ENCODE peak calls at places on chromosomes 16 and 17, in five cellular contexts. B, R, N, O and A are unnamed samples.

GRCh38 chr17:80279895-80280294 is 19.2 kb downstream of the RNF213 start:
- DNase-seq in R (no peak), N (peak), O (no peak), B (no peak), A (no peak)

GRCh38 chr17:16150251-16150859 is 65.0 kb downstream of the NCOR1 start:
- DNase-seq in O (no peak), R (no peak), N (no peak), B (no peak), A (no peak)

GRCh38 chr17:45977506-45977824 is 21.6 kb upstream of the STH start:
- DNase-seq in N (no peak), B (no peak), R (no peak), O (no peak), A (no peak)

GRCh38 chr17:49404906-49405305 is 9.8 kb downstream of the PHB1 start:
- DNase-seq in B (no peak), N (no peak), R (no peak), O (no peak), A (no peak)

GRCh38 chr17:59391026-59391425 is 59.6 kb downstream of the YPEL2 start:
- DNase-seq in N (no peak), B (no peak), O (no peak), R (no peak), A (no peak)

GRCh38 chr17:80673152-80673920 is 128.7 kb downstream of the RPTOR start:
- DNase-seq in B (no peak), O (no peak), N (no peak), R (no peak), A (no peak)

GRCh38 chr16:80693553-80693952 is 110.8 kb downstream of the CDYL2 start:
- DNase-seq in B (no peak), O (no peak), N (no peak), R (no peak), A (no peak)

GRCh38 chr16:50318796-50319578 is 49.8 kb downstream of the BRD7 start:
- DNase-seq in N (no peak), R (no peak), B (no peak), O (no peak), A (no peak)

GRCh38 chr17:75625813-75626486 is 7.3 kb upstream of the SMIM5 start:
- DNase-seq in B (no peak), R (no peak), N (no peak), O (no peak), A (no peak)

GRCh38 chr17:35807371-35808144 is 1.7 kb upstream of the TAF15 start:
- DNase-seq in N (no peak), B (no peak), O (no peak), R (no peak), A (no peak)

GRCh38 chr17:45907720-45908395 is 13.5 kb downstream of the MAPT start:
- DNase-seq in O (no peak), N (no peak), B (no peak), R (no peak), A (peak)

DNA sequence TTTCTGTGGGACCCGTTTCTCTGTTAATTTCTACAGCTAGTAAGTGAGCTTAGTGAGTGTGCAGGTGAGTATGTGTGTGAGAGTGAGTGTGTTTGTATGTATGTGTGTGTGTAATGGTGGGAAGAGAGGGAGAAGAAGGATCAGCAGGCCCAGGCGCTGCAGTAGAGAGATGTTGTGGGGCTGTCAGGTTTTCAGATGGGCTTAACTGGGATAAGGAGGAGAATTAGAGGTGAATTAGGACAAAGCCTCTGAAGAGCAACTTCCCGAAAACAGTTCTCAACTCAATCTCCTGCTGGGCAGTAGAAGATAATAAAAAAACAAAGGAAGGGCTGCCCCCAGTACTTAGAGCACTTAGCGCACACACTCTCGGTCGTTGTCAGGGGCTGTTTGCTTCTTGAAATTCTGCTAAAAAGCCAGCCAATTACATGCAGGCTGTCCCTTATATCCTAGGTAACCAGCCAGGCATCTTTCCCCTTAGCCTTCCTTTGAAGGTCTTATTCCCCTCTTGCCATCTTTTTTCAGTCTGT is 63.4 kb downstream of the CLEC16A start:
- DNase-seq in O (no peak), N (no peak), B (no peak), R (no peak), A (no peak)
- H3K4me3 ChIP-seq in O (no peak), N (no peak), B (no peak), R (no peak), A (no peak)

DNA sequence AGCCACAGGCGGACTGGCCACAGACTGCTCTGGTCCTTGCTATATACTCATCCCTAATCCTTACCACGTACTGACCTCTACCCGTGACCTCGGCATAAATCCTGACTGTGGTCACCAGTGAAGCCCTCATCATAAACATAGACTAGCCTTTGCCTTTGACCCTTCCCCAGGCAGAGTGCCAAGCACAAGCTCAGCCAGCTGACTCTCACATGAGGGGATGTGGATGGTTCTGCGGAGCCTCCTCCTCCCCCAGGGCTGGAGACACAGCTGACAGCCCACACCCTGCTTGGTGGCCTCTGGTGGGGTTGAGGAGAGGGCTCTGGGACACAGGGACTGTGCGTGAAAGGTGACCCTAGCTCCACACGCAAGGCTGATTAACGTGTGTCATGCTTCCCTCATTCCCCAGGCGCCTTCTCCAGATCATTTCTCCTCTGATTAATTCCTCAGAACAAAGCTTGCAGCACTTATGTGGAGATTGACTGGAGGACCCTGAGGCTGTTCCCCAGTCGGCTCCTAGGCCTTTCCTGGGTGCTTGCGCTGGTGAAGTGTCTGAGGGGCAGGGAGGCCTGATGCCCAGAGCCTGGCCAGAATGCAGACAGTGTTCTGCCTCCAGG is 241.5 kb upstream of the NLRP1 start:
- DNase-seq in N (no peak), R (no peak), B (no peak), O (no peak), A (no peak)
- TF ChIP-seq POLR2A in N (no peak), R (no peak), B (no peak), O (no peak), A (no peak)

DNA sequence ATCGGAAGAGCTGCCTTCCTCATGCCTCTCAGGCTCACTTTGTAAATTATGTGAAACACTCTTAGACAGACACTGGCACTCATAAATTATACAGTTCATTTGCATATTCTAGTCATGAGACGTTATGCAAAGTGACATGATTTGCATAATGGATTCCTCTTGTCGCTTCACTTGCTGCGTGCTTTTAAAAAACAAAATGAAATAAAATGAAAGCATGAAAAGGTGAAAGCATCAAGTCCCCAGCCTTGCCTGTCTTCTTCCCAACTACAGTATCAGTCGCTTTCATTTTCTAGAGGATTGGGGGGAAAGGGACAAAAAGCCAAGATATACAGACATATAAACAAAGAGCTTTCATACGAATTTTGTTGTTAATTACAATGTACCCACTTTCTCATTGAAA is 252.8 kb upstream of the PMFBP1 start:
- DNase-seq in R (no peak), B (no peak), N (no peak), O (no peak), A (no peak)
- H3K4me3 ChIP-seq in R (no peak), B (no peak), N (no peak), O (no peak), A (no peak)

GRCh38 chr16:1550696-1551095 is 17.2 kb downstream of the TMEM204 start:
- DNase-seq in N (no peak), R (no peak), O (no peak), B (no peak), A (no peak)

GRCh38 chr16:1546430-1546829 is 13.0 kb downstream of the TMEM204 start:
- DNase-seq in B (peak), N (no peak), O (no peak), R (no peak), A (no peak)

GRCh38 chr16:1550061-1550460 is 16.6 kb downstream of the TMEM204 start:
- DNase-seq in O (no peak), N (no peak), B (no peak), R (no peak), A (peak)

GRCh38 chr16:1548727-1549126 is 15.3 kb downstream of the TMEM204 start:
- DNase-seq in B (no peak), O (no peak), R (no peak), N (no peak), A (no peak)

GRCh38 chr16:1548234-1548633 is 14.8 kb downstream of the TMEM204 start:
- DNase-seq in R (no peak), N (no peak), O (no peak), B (no peak), A (no peak)
- TF ChIP-seq POLR2A in R (no peak), N (no peak), O (no peak), B (no peak), A (no peak)

DNA sequence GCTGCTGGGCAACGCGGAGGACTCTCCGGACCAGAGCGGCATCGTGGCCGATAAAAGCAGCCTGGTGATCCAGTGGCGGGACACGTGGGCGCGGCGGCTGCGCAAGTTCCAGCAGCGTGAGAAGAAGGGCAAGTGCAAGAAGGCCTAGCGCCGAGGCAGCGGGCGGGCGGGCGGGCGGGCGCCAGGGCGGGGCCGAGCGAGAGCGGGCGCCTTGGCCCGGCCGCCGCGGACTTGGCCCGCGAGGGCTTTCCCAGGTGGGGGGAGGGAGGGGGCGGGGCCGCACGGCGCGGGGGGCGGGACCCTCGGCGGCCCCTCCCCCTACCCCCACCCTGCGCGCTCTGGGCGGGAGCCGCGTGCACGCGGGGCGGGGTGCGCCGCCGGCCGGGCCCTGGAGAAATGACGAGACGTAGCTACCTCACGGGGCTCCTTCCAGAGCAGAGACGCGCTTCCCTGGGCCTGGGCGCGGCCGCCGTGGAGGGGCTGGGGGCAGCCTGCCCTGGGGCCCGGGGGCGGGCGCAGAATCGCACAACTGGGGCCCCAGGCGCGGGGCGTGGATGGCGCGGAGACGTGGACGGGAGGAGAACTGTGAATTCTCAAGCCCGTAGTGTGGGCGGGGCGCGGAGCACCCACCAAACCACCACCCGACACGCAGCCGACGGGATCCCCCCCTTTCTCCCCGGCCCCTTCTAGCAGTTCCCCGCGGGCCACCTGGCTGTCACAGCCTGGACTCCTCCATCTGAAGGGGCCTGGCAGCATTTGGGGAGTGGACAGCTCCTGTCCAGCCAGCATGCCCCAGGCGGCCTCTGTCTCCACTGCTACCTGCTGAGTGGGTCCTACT is 218.7 kb downstream of the NTN1 start:
- DNase-seq in N (peak), O (peak), B (peak), R (peak), A (peak)
- H3K4me3 ChIP-seq in N (peak), O (peak), B (no peak), R (peak), A (peak)

GRCh38 chr16:67150833-67151396 is at the start of gene B3GNT9:
- DNase-seq in O (peak), R (peak), B (peak), N (peak), A (no peak)
- TF ChIP-seq POLR2A in O (no peak), R (no peak), B (peak), N (no peak), A (peak)